ENCODE peak calls at places on chromosomes 6 and 20, in eight cellular contexts. Q is tibial nerve, M is psoas muscle, F is heart right ventricle, E is uterus, D is brain microvascular endothelial cell, P is fibroblast of lung, G is LNCaP clone FGC. N is an unnamed sample.

GRCh38 chr6:43496370-43497128 is 13.6 kb downstream of the LRRC73 start:
- DNase-seq in P (peak; percentile 47), D (peak; percentile 38), E (no peak), M (peak; percentile 60), G (no peak), F (no peak), Q (no peak), N (peak; percentile 73)

GRCh38 chr6:126477678-126478077 is 137.8 kb downstream of the CENPW start:
- DNase-seq in G (no peak), E (no peak), F (no peak), M (no peak), Q (no peak), D (no peak), P (no peak), N (no peak)

GRCh38 chr6:135496805-135497411 is 632 bp downstream of the AHI1 start:
- DNase-seq in D (no peak), M (no peak), G (no peak), P (peak; percentile 5), Q (no peak), E (no peak), F (no peak), N (no peak)

GRCh38 chr6:164108869-164109769 is 694.6 kb downstream of the QKI start:
- DNase-seq in M (peak; percentile 98), F (peak; percentile 87), D (no peak), Q (peak; percentile 11), G (no peak), E (peak; percentile 49), P (peak; percentile 19), N (no peak)

GRCh38 chr6:149362289-149362688 is 37.8 kb upstream of the SUMO4 start:
- DNase-seq in F (no peak), P (no peak), M (no peak), Q (no peak), E (no peak), G (no peak), D (no peak), N (no peak)

GRCh38 chr20:62390306-62391164 is 3.6 kb downstream of the RPS21 start:
- DNase-seq in M (no peak), Q (no peak), G (no peak), F (no peak), E (no peak), D (no peak), P (no peak), N (no peak)

GRCh38 chr20:2387180-2387577 is 6.5 kb downstream of the TGM6 start:
- DNase-seq in F (no peak), E (no peak), Q (no peak), P (peak; percentile 26), D (peak; percentile 64), G (no peak), M (no peak), N (peak; percentile 46)

GRCh38 chr20:4544765-4545164 is 176.9 kb upstream of the PRND start:
- DNase-seq in P (peak; percentile 91), G (no peak), M (no peak), E (no peak), F (no peak), D (no peak), Q (no peak), N (peak; percentile 75)

GRCh38 chr6:112690497-112691202 is 343.5 kb downstream of the RFPL4B start:
- DNase-seq in P (peak; percentile 80), D (no peak), F (no peak), M (no peak), E (no peak), Q (no peak), G (peak; percentile 4), N (peak; percentile 28)

GRCh38 chr6:97399208-97399607 is 116.2 kb upstream of the MMS22L start:
- DNase-seq in M (no peak), F (no peak), Q (no peak), E (no peak), G (no peak), D (no peak), P (no peak), N (no peak)

GRCh38 chr20:4573564-4574355 is 147.9 kb upstream of the PRND start:
- DNase-seq in F (no peak), G (no peak), Q (no peak), P (peak; percentile 98), D (peak; percentile 95), E (no peak), M (no peak), N (peak; percentile 32)

GRCh38 chr6:13334953-13335352 is 6.6 kb upstream of the TBC1D7 start:
- DNase-seq in M (no peak), Q (no peak), P (no peak), G (no peak), F (no peak), D (no peak), E (no peak), N (no peak)

GRCh38 chr6:142868917-142869316 is 76.1 kb downstream of the HIVEP2 start:
- DNase-seq in M (no peak), G (no peak), D (no peak), Q (no peak), P (no peak), F (no peak), E (no peak), N (no peak)

GRCh38 chr6:83511901-83512681 is at the start of gene PRSS35:
- DNase-seq in F (peak; percentile 56), E (peak; percentile 23), D (peak; percentile 38), Q (no peak), M (peak; percentile 58), G (no peak), P (peak; percentile 60), N (peak; percentile 16)
- TF ChIP-seq CTCF in F (peak; percentile 68), E (peak; percentile 43), D (peak; percentile 95), Q (peak; percentile 64), M (peak; percentile 41), G (no peak), P (peak; percentile 84), N (peak; percentile 87)

DNA sequence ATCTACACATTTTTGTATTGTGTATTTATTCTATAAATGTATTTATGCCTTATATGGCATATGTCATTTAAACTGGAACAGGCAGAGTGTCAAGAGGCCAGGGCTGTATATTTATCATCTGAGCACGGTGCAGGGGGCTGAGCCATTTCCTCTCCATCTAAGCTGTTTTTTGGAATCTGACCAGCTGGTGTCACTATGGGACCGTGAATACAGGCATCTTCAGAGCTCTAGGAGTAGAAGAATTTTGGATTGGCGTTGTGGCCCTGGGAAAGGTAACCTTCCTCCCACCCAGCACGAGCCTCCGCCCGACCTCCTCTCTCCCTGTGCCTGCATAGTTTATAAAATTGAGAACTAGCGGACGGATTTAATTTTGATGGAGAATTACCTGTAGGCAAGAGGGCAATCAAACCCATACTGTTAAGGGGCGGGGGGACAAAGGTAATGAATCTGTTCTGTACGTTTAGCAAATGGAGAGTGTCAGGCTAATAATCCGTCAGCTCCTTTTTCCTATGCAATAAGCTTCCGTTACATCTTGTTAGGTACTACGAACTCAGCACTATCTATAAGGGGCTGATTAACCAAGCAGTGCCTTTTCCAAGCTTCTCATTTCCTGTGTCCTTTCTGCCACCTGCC is 29.0 kb upstream of the EEF1E1 start:
- DNase-seq in P (peak; percentile 74), M (no peak), E (peak; percentile 24), Q (peak; percentile 42), G (peak; percentile 32), F (no peak), D (peak; percentile 66), N (peak; percentile 61)
- TF ChIP-seq CTCF in P (peak; percentile 74), M (peak; percentile 12), E (peak; percentile 27), Q (peak; percentile 54), G (peak; percentile 68), F (peak; percentile 55), D (peak; percentile 74), N (peak; percentile 79)

GRCh38 chr6:33029297-33030184 is 20.1 kb upstream of the HLA-DOA start:
- DNase-seq in F (no peak), D (peak; percentile 6), E (peak; percentile 46), P (no peak), G (no peak), Q (peak; percentile 47), M (no peak), N (no peak)
- TF ChIP-seq CTCF in F (no peak), D (no peak), E (no peak), P (no peak), G (no peak), Q (no peak), M (no peak), N (no peak)

DNA sequence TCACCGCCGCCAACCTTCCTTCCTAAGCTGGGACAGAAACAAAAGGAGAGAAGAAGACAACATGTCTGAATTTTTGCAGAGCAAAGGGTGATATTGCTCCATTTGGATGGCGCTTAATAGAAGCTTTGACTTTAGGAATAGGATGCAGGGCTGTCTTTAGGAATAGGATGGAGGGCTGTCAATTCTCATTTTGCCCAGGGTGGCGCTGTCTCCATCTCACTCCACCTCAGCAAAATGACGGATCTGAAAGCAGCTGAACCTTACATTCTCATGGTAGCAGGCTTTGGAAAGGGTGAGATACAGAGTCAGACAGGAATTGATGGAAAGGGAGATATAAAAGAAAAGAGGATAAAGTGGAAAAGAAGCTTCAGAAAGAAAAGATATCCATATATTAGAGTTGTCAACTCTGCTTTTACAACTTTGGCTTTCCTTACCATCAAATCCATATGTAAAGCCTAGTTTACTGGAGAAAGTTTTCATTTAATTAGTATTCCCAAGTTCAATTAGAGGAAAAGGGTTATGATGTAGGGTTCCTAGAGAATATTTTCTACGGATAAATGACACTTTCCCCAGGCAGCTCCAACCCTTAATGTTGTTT is 2.4 kb downstream of the MTCL3 start:
- DNase-seq in G (no peak), P (peak; percentile 61), M (no peak), F (no peak), Q (peak; percentile 41), E (no peak), D (peak; percentile 75), N (peak; percentile 41)
- TF ChIP-seq CTCF in G (peak; percentile 74), P (peak; percentile 49), M (peak; percentile 50), F (peak; percentile 48), Q (peak; percentile 50), E (no peak), D (peak; percentile 90), N (peak; percentile 82)

DNA sequence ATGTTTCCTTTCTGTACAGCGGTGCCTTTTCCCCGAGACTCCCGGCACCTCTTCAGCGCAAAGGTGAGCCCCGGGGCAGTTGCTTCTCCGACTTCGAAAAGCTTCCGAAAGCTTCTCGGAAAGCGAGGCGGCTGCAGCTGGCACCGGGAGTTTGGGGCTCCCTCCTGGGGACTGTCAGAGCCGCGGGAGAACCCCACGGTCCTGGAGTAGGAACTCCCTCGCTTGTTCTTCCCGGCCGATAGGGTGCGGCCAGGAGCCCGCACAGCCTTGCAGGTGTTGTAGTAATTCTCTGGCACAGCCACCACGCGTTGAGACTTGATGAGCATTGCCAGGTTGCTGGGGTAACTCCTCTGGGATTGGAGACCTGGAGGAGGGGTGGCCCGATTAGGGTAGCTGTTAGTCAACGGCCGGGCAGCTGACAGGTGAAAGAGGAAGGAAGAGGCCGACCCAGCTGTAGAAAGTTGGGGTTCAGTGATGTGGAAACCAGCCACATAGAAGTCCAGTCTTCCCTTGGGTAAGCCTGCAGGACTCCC is 708 bp downstream of the KDM1B start:
- DNase-seq in M (peak; percentile 72), Q (peak; percentile 24), P (peak; percentile 14), E (peak; percentile 48), D (peak; percentile 17), G (peak; percentile 80), F (peak; percentile 42), N (peak; percentile 30)
- TF ChIP-seq CTCF in M (peak; percentile 35), Q (no peak), P (peak; percentile 22), E (no peak), D (peak; percentile 57), G (peak; percentile 62), F (peak; percentile 32), N (peak; percentile 56)

GRCh38 chr20:16701296-16701695 is 28.5 kb upstream of the SNRPB2 start:
- DNase-seq in F (no peak), G (peak; percentile 6), D (no peak), M (no peak), P (no peak), Q (no peak), E (no peak), N (no peak)
- TF ChIP-seq CTCF in F (peak; percentile 31), G (peak; percentile 73), D (peak; percentile 42), M (peak; percentile 37), P (peak; percentile 9), Q (no peak), E (no peak), N (peak; percentile 21)

GRCh38 chr6:30752164-30752927 is 8.0 kb upstream of the IER3 start:
- DNase-seq in E (peak; percentile 96), M (peak; percentile 99), D (peak; percentile 100), F (peak; percentile 88), P (peak; percentile 100), G (no peak), Q (peak; percentile 82), N (peak; percentile 100)
- TF ChIP-seq CTCF in E (no peak), M (no peak), D (peak; percentile 28), F (peak; percentile 11), P (no peak), G (no peak), Q (no peak), N (peak; percentile 39)

N was measured in HFFc6.